ENCODE peak calls at places on chromosome 21, in four cellular contexts. One of them, this sample, is unnamed.

GRCh38 chr21:46448108-46448507 is 10.6 kb upstream of the DIP2A start:
- DNase-seq in transverse colon: peak
- DNase-seq in GM23338: no peak
- DNase-seq in caudate nucleus: no peak
- DNase-seq in this sample: no peak

GRCh38 chr21:28308516-28308915 is 684.2 kb downstream of the LTN1 start:
- DNase-seq in transverse colon: no peak
- DNase-seq in GM23338: no peak
- DNase-seq in caudate nucleus: no peak
- DNase-seq in this sample: no peak

GRCh38 chr21:25080161-25080560 is 527.1 kb downstream of the MRPL39 start:
- DNase-seq in transverse colon: no peak
- DNase-seq in GM23338: no peak
- DNase-seq in caudate nucleus: no peak
- DNase-seq in this sample: no peak

GRCh38 chr21:46124083-46124925 is 26.4 kb downstream of the COL6A2 start:
- DNase-seq in transverse colon: no peak
- DNase-seq in GM23338: no peak
- DNase-seq in caudate nucleus: no peak
- DNase-seq in this sample: no peak

GRCh38 chr21:28227881-28228623 is 764.6 kb downstream of the LTN1 start:
- DNase-seq in transverse colon: no peak
- DNase-seq in GM23338: no peak
- DNase-seq in caudate nucleus: no peak
- DNase-seq in this sample: no peak

GRCh38 chr21:25370311-25370744 is 237.0 kb downstream of the MRPL39 start:
- DNase-seq in transverse colon: no peak
- DNase-seq in GM23338: no peak
- DNase-seq in caudate nucleus: no peak
- DNase-seq in this sample: peak

GRCh38 chr21:45858180-45858579 is 123.4 kb upstream of the COL6A1 start:
- DNase-seq in transverse colon: no peak
- DNase-seq in GM23338: no peak
- DNase-seq in caudate nucleus: no peak
- DNase-seq in this sample: no peak

GRCh38 chr21:46001821-46002681 is 20.5 kb downstream of the COL6A1 start:
- DNase-seq in transverse colon: no peak
- DNase-seq in GM23338: no peak
- DNase-seq in caudate nucleus: no peak
- DNase-seq in this sample: no peak

GRCh38 chr21:28899744-28900143 is 92.9 kb downstream of the LTN1 start:
- DNase-seq in transverse colon: no peak
- DNase-seq in GM23338: no peak
- DNase-seq in caudate nucleus: no peak
- DNase-seq in this sample: no peak

GRCh38 chr21:45537111-45537745 is 5.0 kb downstream of the SLC19A1 start:
- DNase-seq in transverse colon: peak
- DNase-seq in GM23338: no peak
- DNase-seq in caudate nucleus: no peak
- DNase-seq in this sample: no peak

GRCh38 chr21:46226920-46227599 is 1.5 kb downstream of the LSS start:
- DNase-seq in transverse colon: no peak
- DNase-seq in GM23338: no peak
- DNase-seq in caudate nucleus: no peak
- DNase-seq in this sample: no peak

GRCh38 chr21:24727803-24728425 is 879.4 kb downstream of the MRPL39 start:
- DNase-seq in transverse colon: no peak
- DNase-seq in GM23338: peak
- DNase-seq in caudate nucleus: no peak
- DNase-seq in this sample: no peak

GRCh38 chr21:45365608-45366241 is 39.2 kb upstream of the COL18A1 start:
- DNase-seq in transverse colon: no peak
- DNase-seq in GM23338: peak
- DNase-seq in caudate nucleus: no peak
- DNase-seq in this sample: peak

GRCh38 chr21:31905444-31906400 is 32.9 kb downstream of the HUNK start:
- DNase-seq in transverse colon: no peak
- DNase-seq in GM23338: no peak
- DNase-seq in caudate nucleus: no peak
- DNase-seq in this sample: no peak

GRCh38 chr21:29318354-29318753 is 19.6 kb downstream of the BACH1 start:
- DNase-seq in transverse colon: no peak
- DNase-seq in GM23338: no peak
- DNase-seq in caudate nucleus: no peak
- DNase-seq in this sample: no peak

GRCh38 chr21:45724345-45724961 is 80.9 kb downstream of the PCBP3 start:
- DNase-seq in transverse colon: no peak
- DNase-seq in GM23338: no peak
- DNase-seq in caudate nucleus: no peak
- DNase-seq in this sample: no peak

GRCh38 chr21:31908106-31909031 is 35.5 kb downstream of the HUNK start:
- DNase-seq in transverse colon: peak
- DNase-seq in GM23338: peak
- DNase-seq in caudate nucleus: no peak
- DNase-seq in this sample: peak

GRCh38 chr21:36430841-36431240 is 45.6 kb downstream of the CHAF1B start:
- DNase-seq in transverse colon: no peak
- DNase-seq in GM23338: no peak
- DNase-seq in caudate nucleus: no peak
- DNase-seq in this sample: peak
- H3K27ac ChIP-seq in transverse colon: no peak
- H3K27ac ChIP-seq in GM23338: no peak
- H3K27ac ChIP-seq in caudate nucleus: peak
- H3K27ac ChIP-seq in this sample: peak

DNA sequence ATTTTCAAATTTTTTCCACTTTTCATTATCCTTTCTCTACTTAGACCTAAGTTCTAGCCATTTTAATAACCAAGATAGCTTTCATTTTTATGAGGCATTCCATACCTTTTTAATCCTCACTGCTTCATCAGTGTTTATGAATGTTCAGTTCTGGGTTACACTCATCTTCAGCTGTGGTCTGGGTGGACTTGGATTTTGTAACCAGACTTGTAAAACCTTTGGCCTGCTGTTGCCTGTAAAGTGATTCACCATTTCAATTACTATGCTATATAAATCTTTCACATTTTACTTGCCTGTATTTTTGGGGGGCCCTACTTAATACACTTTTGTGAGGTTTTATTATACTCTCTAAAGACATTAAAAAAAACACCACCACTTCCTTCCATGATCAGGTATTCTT is 46.2 kb downstream of the USP25 start:
- DNase-seq in transverse colon: no peak
- DNase-seq in GM23338: no peak
- DNase-seq in caudate nucleus: no peak
- DNase-seq in this sample: no peak
- H3K27ac ChIP-seq in transverse colon: no peak
- H3K27ac ChIP-seq in GM23338: no peak
- H3K27ac ChIP-seq in caudate nucleus: no peak
- H3K27ac ChIP-seq in this sample: no peak

DNA sequence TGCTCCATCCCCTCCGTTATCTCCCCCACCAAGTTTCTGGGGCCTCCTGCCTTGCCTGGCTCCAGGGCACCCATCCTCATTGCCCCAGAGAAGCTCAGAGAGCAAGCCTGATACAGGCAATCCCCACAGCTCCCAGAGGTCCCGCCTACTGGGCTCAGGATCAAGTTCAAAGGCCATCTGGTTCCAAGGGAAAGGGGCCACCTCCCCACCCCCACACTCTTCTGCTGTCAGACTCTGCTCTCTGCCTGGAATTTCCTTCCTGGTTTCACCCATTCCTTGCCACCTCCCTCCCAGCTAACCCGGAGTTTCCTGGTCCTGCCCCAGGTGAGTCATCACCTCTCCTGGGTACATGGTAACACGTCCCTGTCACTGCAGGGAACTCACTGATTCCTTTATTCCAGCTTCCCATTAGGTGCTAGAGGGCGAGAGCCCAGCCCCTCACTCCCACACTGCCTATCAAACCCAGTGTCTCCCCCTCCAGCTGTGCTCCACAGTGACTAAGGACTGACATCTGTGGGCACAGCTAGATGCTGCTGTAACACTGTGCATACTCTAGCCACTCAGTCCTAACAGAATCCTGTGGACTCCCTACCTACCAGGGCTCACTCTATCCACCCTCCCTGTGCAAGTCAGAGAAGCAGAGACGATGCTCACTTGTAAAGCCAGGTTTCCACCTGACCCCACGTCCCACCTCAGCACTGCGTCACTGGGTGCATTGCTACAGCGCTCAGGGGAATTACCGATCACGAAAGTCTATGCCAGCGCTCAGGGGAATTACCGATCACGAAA is 21.8 kb downstream of the RSPH1 start:
- DNase-seq in transverse colon: peak
- DNase-seq in GM23338: peak
- DNase-seq in caudate nucleus: peak
- DNase-seq in this sample: peak
- H3K27ac ChIP-seq in transverse colon: peak
- H3K27ac ChIP-seq in GM23338: no peak
- H3K27ac ChIP-seq in caudate nucleus: no peak
- H3K27ac ChIP-seq in this sample: no peak

DNA sequence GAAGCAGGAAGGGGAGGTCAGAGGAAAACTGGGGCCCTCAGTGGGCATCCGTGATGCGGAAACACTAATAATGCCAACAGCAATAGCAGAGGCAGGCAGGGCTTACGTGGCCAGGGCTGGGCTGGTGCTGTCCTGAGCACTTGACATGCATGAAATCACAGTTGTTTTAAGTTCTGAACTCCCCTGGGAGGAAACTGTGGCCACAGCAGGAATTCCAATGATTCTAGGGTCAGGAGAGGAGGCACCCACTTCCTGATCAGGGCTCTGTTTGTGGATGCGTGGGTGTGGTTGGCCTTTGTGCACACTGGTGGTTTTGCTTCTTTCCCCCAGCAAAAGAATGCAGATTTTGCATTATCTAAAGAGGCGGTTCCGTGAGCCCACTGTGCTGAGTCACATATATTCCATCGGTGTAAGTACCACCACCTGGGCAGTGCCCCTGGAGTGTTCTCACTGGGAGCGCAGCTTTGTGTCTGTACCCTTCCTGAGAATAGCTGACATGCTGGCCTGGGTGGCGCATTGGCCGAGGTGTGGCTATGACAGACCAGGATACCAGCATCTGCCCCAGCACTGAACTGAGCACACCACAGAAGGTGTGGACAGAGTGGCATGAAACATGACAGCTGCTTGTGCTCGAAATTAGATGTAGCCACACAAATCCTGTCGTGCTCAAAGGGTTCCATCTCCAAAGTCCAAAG is 71.0 kb downstream of the PDE9A start:
- DNase-seq in transverse colon: peak
- DNase-seq in GM23338: no peak
- DNase-seq in caudate nucleus: no peak
- DNase-seq in this sample: peak
- H3K27ac ChIP-seq in transverse colon: peak
- H3K27ac ChIP-seq in GM23338: no peak
- H3K27ac ChIP-seq in caudate nucleus: no peak
- H3K27ac ChIP-seq in this sample: peak

GRCh38 chr21:44066116-44066515 is 41.1 kb upstream of the PWP2 start:
- DNase-seq in transverse colon: no peak
- DNase-seq in GM23338: no peak
- DNase-seq in caudate nucleus: no peak
- DNase-seq in this sample: no peak
- H3K27ac ChIP-seq in transverse colon: peak
- H3K27ac ChIP-seq in GM23338: peak
- H3K27ac ChIP-seq in caudate nucleus: no peak
- H3K27ac ChIP-seq in this sample: no peak

GRCh38 chr21:44049182-44049581 is 37.1 kb downstream of the TRAPPC10 start:
- DNase-seq in transverse colon: no peak
- DNase-seq in GM23338: no peak
- DNase-seq in caudate nucleus: no peak
- DNase-seq in this sample: no peak
- H3K27ac ChIP-seq in transverse colon: no peak
- H3K27ac ChIP-seq in GM23338: no peak
- H3K27ac ChIP-seq in caudate nucleus: peak
- H3K27ac ChIP-seq in this sample: no peak

GRCh38 chr21:33313611-33314010 is 11.2 kb upstream of the IFNAR1 start:
- DNase-seq in transverse colon: no peak
- DNase-seq in GM23338: no peak
- DNase-seq in caudate nucleus: no peak
- DNase-seq in this sample: no peak
- H3K27ac ChIP-seq in transverse colon: no peak
- H3K27ac ChIP-seq in GM23338: no peak
- H3K27ac ChIP-seq in caudate nucleus: no peak
- H3K27ac ChIP-seq in this sample: no peak

GRCh38 chr21:33951276-33952178 is 35.9 kb upstream of the ATP5PO start:
- DNase-seq in transverse colon: no peak
- DNase-seq in GM23338: no peak
- DNase-seq in caudate nucleus: no peak
- DNase-seq in this sample: no peak
- H3K27ac ChIP-seq in transverse colon: peak
- H3K27ac ChIP-seq in GM23338: no peak
- H3K27ac ChIP-seq in caudate nucleus: no peak
- H3K27ac ChIP-seq in this sample: no peak

DNA sequence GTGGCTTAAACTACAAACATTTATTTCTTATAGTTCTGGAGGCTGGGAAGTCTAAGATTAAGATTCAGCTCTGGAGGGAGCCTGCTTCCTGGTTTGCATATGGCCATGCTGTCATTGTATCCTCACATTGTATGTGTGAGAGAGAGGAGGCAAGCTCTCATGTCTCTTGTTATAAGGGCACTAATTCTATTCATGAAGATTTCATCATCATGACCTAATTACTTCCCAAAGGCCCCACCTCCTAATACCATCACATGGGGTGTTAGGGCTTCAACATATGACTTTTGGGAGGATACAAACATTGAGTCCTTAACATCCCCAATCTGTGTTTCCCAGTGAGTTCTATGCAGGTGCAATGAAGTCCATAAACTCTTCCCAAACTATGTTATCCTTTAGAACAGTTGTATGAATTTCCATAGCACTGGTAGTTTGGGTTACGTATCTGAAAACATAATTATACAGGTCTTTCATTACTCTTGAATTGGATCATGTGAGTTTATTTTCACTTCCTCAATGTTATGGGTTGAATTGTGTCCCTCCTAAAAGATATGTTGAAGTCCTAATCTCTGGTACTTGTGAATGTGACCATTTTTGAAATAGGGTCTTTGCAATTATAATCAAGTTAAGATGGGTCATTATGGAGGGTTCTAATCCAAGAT is 124.2 kb downstream of the RUNX1 start:
- DNase-seq in transverse colon: no peak
- DNase-seq in GM23338: no peak
- DNase-seq in caudate nucleus: no peak
- DNase-seq in this sample: no peak
- H3K27ac ChIP-seq in transverse colon: no peak
- H3K27ac ChIP-seq in GM23338: no peak
- H3K27ac ChIP-seq in caudate nucleus: no peak
- H3K27ac ChIP-seq in this sample: no peak

GRCh38 chr21:17560377-17560776 is 47.5 kb downstream of the CXADR start:
- DNase-seq in transverse colon: no peak
- DNase-seq in GM23338: no peak
- DNase-seq in caudate nucleus: no peak
- DNase-seq in this sample: peak
- H3K27ac ChIP-seq in transverse colon: no peak
- H3K27ac ChIP-seq in GM23338: no peak
- H3K27ac ChIP-seq in caudate nucleus: no peak
- H3K27ac ChIP-seq in this sample: no peak